ENCODE peak calls at places on chromosomes 11 and 22, in four cellular contexts. C is lower leg skin, B is A549, O is progenitor cell of endocrine pancreas. H is an unnamed sample.
A peak's percentile ranks its signal among the peaks of the same experiment; 100 is the strongest.

GRCh38 chr11:32466279-32466915 is 31.1 kb upstream of the WT1 start:
- DNase-seq in O (no peak), B (no peak), C (no peak), H (no peak)

GRCh38 chr11:66082936-66083698 is 13.0 kb downstream of the PACS1 start:
- DNase-seq in B (no peak), C (no peak), O (no peak), H (no peak)

GRCh38 chr11:57126766-57127400 is 54.9 kb upstream of the LRRC55 start:
- DNase-seq in C (no peak), O (no peak), B (no peak), H (no peak)

GRCh38 chr11:56911312-56911711 is 77.4 kb upstream of the OR5AK2 start:
- DNase-seq in O (no peak), B (no peak), C (no peak), H (no peak)

GRCh38 chr11:70501026-70501901 is 102.9 kb downstream of the CTTN start:
- DNase-seq in B (no peak), C (no peak), O (no peak), H (no peak)

GRCh38 chr11:70019576-70020011 is 58.5 kb upstream of the ANO1 start:
- DNase-seq in O (no peak), B (no peak), C (no peak), H (no peak)

GRCh38 chr11:123174196-123175183 is 20.6 kb downstream of the CLMP start:
- DNase-seq in C (peak; percentile 70), O (no peak), B (no peak), H (no peak)

GRCh38 chr11:64810891-64811272 is 531 bp upstream of the MEN1 start:
- DNase-seq in O (no peak), B (no peak), C (no peak), H (no peak)

GRCh38 chr11:6606471-6607189 is 3.1 kb downstream of the ILK start:
- DNase-seq in O (peak; percentile 79), B (peak; percentile 93), C (peak; percentile 88), H (peak; percentile 87)

GRCh38 chr11:120324932-120325810 is at the start of gene TLCD5:
- DNase-seq in C (no peak), B (peak; percentile 49), O (peak; percentile 70), H (peak; percentile 82)

GRCh38 chr11:109037856-109038780 is 373.2 kb downstream of the DDX10 start:
- DNase-seq in O (no peak), C (peak; percentile 29), B (no peak), H (no peak)

GRCh38 chr11:94147433-94147845 is 18.8 kb downstream of the PANX1 start:
- DNase-seq in C (no peak), B (no peak), O (no peak), H (no peak)

GRCh38 chr22:44200855-44201550 is 20.3 kb downstream of the PARVG start:
- DNase-seq in O (no peak), C (no peak), B (no peak), H (no peak)

GRCh38 chr11:2804189-2804588 is 81.4 kb downstream of the CDKN1C start:
- DNase-seq in C (no peak), B (no peak), O (peak; percentile 8), H (no peak)

GRCh38 chr11:126949066-126949945 is 51.3 kb downstream of the KIRREL3 start:
- DNase-seq in B (no peak), O (no peak), C (no peak), H (no peak)

GRCh38 chr11:83072689-83073242 is 1.1 kb upstream of the RAB30 start:
- DNase-seq in O (no peak), B (no peak), C (no peak), H (no peak)

GRCh38 chr11:94457118-94458029 is 36.3 kb downstream of the MRE11 start:
- DNase-seq in B (no peak), O (no peak), C (no peak), H (no peak)

GRCh38 chr11:72609045-72609444 is 65.2 kb downstream of the PDE2A start:
- DNase-seq in B (no peak), O (no peak), C (no peak), H (no peak)

GRCh38 chr11:22130462-22131053 is 62.3 kb upstream of the ANO5 start:
- DNase-seq in B (no peak), C (no peak), O (no peak), H (no peak)

GRCh38 chr11:45872513-45873356 is 12.7 kb upstream of the MAPK8IP1 start:
- DNase-seq in B (peak; percentile 68), C (no peak), O (peak; percentile 50), H (peak; percentile 78)

GRCh38 chr11:129195682-129196081 is 3.6 kb upstream of the ARHGAP32 start:
- DNase-seq in B (no peak), C (no peak), O (no peak), H (no peak)

GRCh38 chr11:19079643-19080440 is 19.3 kb upstream of the MRGPRX2 start:
- DNase-seq in O (no peak), C (no peak), B (no peak), H (no peak)

GRCh38 chr22:27857441-27857840 is 55.9 kb upstream of the MN1 start:
- DNase-seq in C (no peak), O (no peak), B (no peak), H (no peak)

GRCh38 chr11:111526501-111526900 is 11.9 kb downstream of the HOATZ start:
- DNase-seq in O (no peak), C (no peak), B (peak; percentile 29), H (no peak)

GRCh38 chr22:29143848-29144785 is 61.6 kb upstream of the EMID1 start:
- DNase-seq in B (no peak), C (no peak), O (no peak), H (no peak)

GRCh38 chr11:11230802-11231562 is 122.1 kb downstream of the CSNK2A3 start:
- DNase-seq in C (no peak), B (peak; percentile 24), O (no peak), H (peak; percentile 58)

GRCh38 chr11:111443640-111444039 is 64.6 kb upstream of the POU2AF1 start:
- DNase-seq in C (no peak), O (no peak), B (no peak), H (no peak)

GRCh38 chr22:40345801-40346177 is 511 bp upstream of the ADSL start:
- DNase-seq in O (no peak), C (peak; percentile 27), B (no peak), H (no peak)

GRCh38 chr11:45470151-45471001 is 184.2 kb upstream of the SYT13 start:
- DNase-seq in O (no peak), B (no peak), C (no peak), H (no peak)

GRCh38 chr11:27213232-27213660 is 149.8 kb downstream of the CCDC34 start:
- DNase-seq in B (no peak), C (no peak), O (no peak), H (no peak)

GRCh38 chr11:119337581-119338317 is 2.9 kb downstream of the C1QTNF5 start:
- DNase-seq in C (no peak), B (no peak), O (no peak), H (no peak)

GRCh38 chr11:46555269-46556054 is 38.4 kb downstream of the AMBRA1 start:
- DNase-seq in C (no peak), O (no peak), B (no peak), H (no peak)

GRCh38 chr11:27471588-27472397 is 797 bp downstream of the LGR4 start:
- DNase-seq in O (peak; percentile 41), B (no peak), C (peak; percentile 37), H (peak; percentile 47)

DNA sequence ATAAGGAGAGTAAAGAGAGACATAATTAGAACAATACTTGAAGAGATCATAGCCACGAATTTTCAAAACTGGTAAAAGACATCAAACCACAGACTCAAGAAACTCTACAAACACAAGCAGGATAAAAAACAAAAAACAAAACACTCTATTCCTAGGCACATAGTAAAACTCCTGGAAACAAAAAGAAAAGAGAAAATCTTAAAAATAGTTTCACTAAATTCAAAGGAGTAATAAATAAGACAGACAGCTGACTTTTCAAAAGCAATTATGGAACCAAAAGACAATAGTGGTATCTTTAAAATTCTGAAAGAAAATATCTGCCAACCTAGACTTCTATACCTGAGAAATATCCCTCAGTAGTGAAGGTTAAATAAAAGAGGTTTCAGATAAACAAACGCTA is 9.2 kb upstream of the NARS2 start:
- DNase-seq in O (no peak), C (no peak), B (no peak), H (no peak)
- TF ChIP-seq CTCF in O (no peak), C (no peak), B (no peak), H (no peak)

GRCh38 chr22:48803171-48803992 is 1024.3 kb downstream of the BRD1 start:
- DNase-seq in B (no peak), C (no peak), O (no peak), H (no peak)
- TF ChIP-seq CTCF in B (no peak), C (no peak), O (no peak), H (no peak)

DNA sequence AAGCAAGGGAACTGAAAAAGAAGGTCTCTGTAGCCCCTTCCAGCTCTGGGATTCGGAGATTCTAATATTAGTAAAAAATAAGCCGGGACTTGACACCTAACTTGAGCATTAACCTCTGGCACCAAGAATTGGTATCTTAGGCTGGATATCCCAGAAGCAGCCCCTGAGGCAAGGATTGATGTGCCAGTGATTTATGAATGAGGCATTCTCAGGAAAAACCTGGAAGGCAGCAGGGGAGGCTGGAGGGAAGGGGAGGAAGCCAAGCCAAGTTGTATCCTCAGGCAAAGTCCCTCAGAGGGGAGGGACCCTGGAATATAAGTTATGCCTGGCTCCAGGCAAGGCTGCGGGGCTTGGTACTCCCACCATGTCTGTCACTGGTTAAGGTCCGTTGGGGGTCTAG is 30.0 kb downstream of the LMO2 start:
- DNase-seq in O (no peak), C (no peak), B (no peak), H (no peak)
- TF ChIP-seq CTCF in O (no peak), C (no peak), B (no peak), H (no peak)

GRCh38 chr22:30219049-30219448 is 27.5 kb downstream of the LIF start:
- DNase-seq in C (no peak), B (no peak), O (no peak), H (no peak)
- TF ChIP-seq CTCF in C (no peak), B (no peak), O (peak; percentile 38), H (peak; percentile 12)

GRCh38 chr11:13357232-13357631 is 79.6 kb downstream of the BMAL1 start:
- DNase-seq in B (no peak), O (no peak), C (no peak), H (no peak)

GRCh38 chr11:13352711-13353110 is 75.1 kb downstream of the BMAL1 start:
- DNase-seq in B (no peak), C (no peak), O (no peak), H (no peak)

GRCh38 chr11:13355191-13355590 is 77.6 kb downstream of the BMAL1 start:
- DNase-seq in C (no peak), B (no peak), O (no peak), H (no peak)

GRCh38 chr11:13358871-13359270 is 81.3 kb downstream of the BMAL1 start:
- DNase-seq in C (no peak), O (no peak), B (no peak), H (no peak)

GRCh38 chr11:13354335-13354734 is 76.7 kb downstream of the BMAL1 start:
- DNase-seq in C (no peak), O (no peak), B (no peak), H (peak; percentile 28)
- TF ChIP-seq CTCF in C (no peak), O (no peak), B (peak; percentile 21), H (peak; percentile 43)